ENCODE peak calls at places on chromosomes 3 and 15, in four cellular contexts. B, T, W and F are unnamed samples.

GRCh38 chr3:192731233-192731632 is 3.9 kb upstream of the FGF12 start:
- DNase-seq in T (no peak), W (no peak), B (no peak), F (no peak)

GRCh38 chr3:50759015-50759414 is 84.3 kb downstream of the DOCK3 start:
- DNase-seq in W (no peak), T (no peak), B (no peak), F (no peak)

GRCh38 chr3:52244061-52244628 is 1.4 kb upstream of the PPM1M start:
- DNase-seq in B (peak; percentile 85), W (no peak), T (no peak), F (no peak)

GRCh38 chr3:11661827-11662226 is 18.1 kb upstream of the VGLL4 start:
- DNase-seq in T (no peak), W (no peak), B (no peak), F (no peak)

GRCh38 chr15:89171136-89172072 is 50.0 kb downstream of the RLBP1 start:
- DNase-seq in B (no peak), W (peak; percentile 62), T (peak; percentile 69), F (peak; percentile 79)

GRCh38 chr3:138833908-138834358 is 795 bp downstream of the PIK3CB start:
- DNase-seq in B (no peak), T (no peak), W (no peak), F (no peak)

GRCh38 chr3:186953011-186953487 is 22.7 kb downstream of the ST6GAL1 start:
- DNase-seq in B (no peak), W (no peak), T (no peak), F (no peak)

GRCh38 chr3:160826408-160826807 is 70.4 kb downstream of the PPM1L start:
- DNase-seq in W (no peak), B (no peak), T (no peak), F (no peak)

GRCh38 chr3:156416846-156417581 is 137.9 kb downstream of the SSR3 start:
- DNase-seq in T (no peak), W (no peak), B (no peak), F (no peak)

GRCh38 chr15:30885814-30886213 is 17.9 kb upstream of the FAN1 start:
- DNase-seq in W (peak; percentile 3), B (no peak), T (no peak), F (peak; percentile 7)

GRCh38 chr15:79140846-79141570 is 50.4 kb upstream of the RASGRF1 start:
- DNase-seq in W (no peak), T (no peak), B (no peak), F (no peak)

GRCh38 chr3:195180490-195181106 is 90.4 kb downstream of the XXYLT1 start:
- DNase-seq in W (no peak), B (no peak), T (no peak), F (no peak)

GRCh38 chr15:72604794-72605193 is 49.7 kb upstream of the GOLGA6B start:
- DNase-seq in W (no peak), B (no peak), T (peak; percentile 27), F (peak; percentile 17)

GRCh38 chr3:159814161-159814560 is 174.5 kb upstream of the IL12A start:
- DNase-seq in B (no peak), W (no peak), T (no peak), F (no peak)

GRCh38 chr3:55405436-55405835 is 81.7 kb downstream of the WNT5A start:
- DNase-seq in B (no peak), W (no peak), T (peak; percentile 11), F (peak; percentile 42)

GRCh38 chr3:88203537-88204143 is 53.9 kb downstream of the C3orf38 start:
- DNase-seq in W (peak; percentile 40), B (peak; percentile 24), T (peak; percentile 33), F (peak; percentile 70)

GRCh38 chr3:139835830-139836655 is 98.9 kb upstream of the CLSTN2 start:
- DNase-seq in T (no peak), W (no peak), B (no peak), F (no peak)

GRCh38 chr15:41160639-41161315 is 44.7 kb upstream of the INO80 start:
- DNase-seq in T (no peak), W (no peak), B (no peak), F (no peak)

GRCh38 chr3:124084398-124084881 is 92.5 kb upstream of the ROPN1 start:
- DNase-seq in T (no peak), B (no peak), W (no peak), F (no peak)

GRCh38 chr3:195895900-195896360 is 12.4 kb downstream of the TNK2 start:
- DNase-seq in B (no peak), W (no peak), T (peak; percentile 86), F (peak; percentile 47)

GRCh38 chr3:55322649-55323048 is 164.5 kb downstream of the WNT5A start:
- DNase-seq in T (no peak), B (no peak), W (no peak), F (no peak)

GRCh38 chr15:68620721-68621528 is 42.1 kb downstream of the CORO2B start:
- DNase-seq in T (no peak), W (no peak), B (no peak), F (no peak)

GRCh38 chr3:33131328-33132018 is 17.7 kb downstream of the CRTAP start:
- DNase-seq in W (peak; percentile 66), T (peak; percentile 71), B (no peak), F (peak; percentile 78)

GRCh38 chr15:59249816-59250215 is 43.2 kb downstream of the LDHAL6B start:
- DNase-seq in T (no peak), B (no peak), W (no peak), F (no peak)

GRCh38 chr3:137642305-137642704 is 121.8 kb upstream of the SOX14 start:
- DNase-seq in T (no peak), W (no peak), B (no peak), F (no peak)

GRCh38 chr3:174775603-174776002 is 83.5 kb upstream of the NAALADL2 start:
- DNase-seq in B (no peak), W (no peak), T (no peak), F (peak; percentile 5)

GRCh38 chr3:44948239-44948638 is 27.7 kb downstream of the ZDHHC3 start:
- DNase-seq in B (no peak), W (no peak), T (no peak), F (no peak)

GRCh38 chr3:180961087-180961486 is 28.4 kb downstream of the DNAJC19 start:
- DNase-seq in B (no peak), T (no peak), W (no peak), F (no peak)

GRCh38 chr3:113534365-113534764 is 2.0 kb downstream of the SIDT1 start:
- DNase-seq in T (no peak), W (no peak), B (no peak), F (no peak)

GRCh38 chr15:70528270-70528706 is 235.1 kb downstream of the UACA start:
- DNase-seq in B (peak; percentile 66), T (no peak), W (peak; percentile 66), F (no peak)
- TF ChIP-seq TARDBP in B (no peak), T (no peak), W (no peak), F (no peak)

DNA sequence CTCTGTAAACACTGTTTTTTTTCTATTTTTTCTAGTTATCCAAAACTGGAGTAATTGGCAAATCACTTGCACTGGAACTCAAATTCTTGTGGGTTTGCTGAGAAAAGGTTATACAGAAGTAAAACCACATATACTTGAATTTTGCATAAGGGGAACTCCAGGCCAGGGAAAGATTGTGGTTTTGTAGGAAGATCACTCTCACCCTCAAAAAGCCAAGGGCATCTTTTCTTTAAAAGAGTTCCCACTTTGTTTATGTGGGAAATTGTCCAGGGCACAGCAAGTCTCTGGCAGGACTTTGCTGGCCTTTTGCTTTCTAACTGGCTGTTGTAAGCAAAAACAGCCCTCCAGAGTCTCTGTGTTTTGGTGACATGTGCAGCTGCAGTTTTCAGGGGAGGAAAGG is 340.3 kb upstream of the RBMS3 start:
- DNase-seq in B (peak; percentile 33), T (no peak), W (no peak), F (no peak)
- TF ChIP-seq FOXK2 in B (no peak), T (no peak), W (no peak), F (no peak)

DNA sequence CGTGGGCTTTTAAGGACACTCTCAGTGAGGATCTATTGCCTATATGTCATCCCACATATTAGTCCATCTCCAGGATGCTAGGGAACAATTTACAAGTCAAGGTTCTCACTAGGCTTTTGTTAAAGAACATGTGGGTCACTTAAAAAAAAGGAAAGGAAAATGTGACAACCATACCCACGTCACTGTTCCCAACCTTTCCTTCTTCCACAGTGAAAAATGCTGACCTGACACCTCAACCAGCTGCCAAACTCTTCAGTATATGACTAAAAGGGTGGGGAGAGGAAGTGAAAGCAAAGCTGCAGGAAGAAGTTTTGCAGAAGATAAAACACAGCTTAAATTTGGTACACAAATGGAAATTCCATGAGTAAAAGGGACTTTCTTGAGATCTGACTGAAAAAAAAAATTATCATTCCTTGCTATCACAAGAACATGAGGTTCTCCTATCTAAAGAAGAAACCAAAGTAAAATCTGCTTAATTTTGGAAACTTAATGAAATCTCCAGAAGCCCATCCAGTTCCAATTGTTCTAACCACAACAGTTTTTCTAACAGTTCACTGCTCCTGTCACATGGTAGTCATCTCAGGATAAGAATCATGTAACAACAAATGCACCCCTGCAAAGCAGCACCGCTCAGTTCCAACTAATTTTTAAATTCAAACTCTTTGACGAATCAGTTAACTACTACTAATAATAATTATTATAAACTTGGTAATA is 117.0 kb upstream of the TSPAN3 start:
- DNase-seq in W (no peak), B (peak; percentile 73), T (no peak), F (no peak)
- TF ChIP-seq TARDBP in W (no peak), B (no peak), T (no peak), F (no peak)

GRCh38 chr3:193844472-193844871 is 251.5 kb downstream of the OPA1 start:
- DNase-seq in W (no peak), T (no peak), B (no peak), F (no peak)
- TF ChIP-seq FOXK2 in W (no peak), T (no peak), B (no peak), F (no peak)

DNA sequence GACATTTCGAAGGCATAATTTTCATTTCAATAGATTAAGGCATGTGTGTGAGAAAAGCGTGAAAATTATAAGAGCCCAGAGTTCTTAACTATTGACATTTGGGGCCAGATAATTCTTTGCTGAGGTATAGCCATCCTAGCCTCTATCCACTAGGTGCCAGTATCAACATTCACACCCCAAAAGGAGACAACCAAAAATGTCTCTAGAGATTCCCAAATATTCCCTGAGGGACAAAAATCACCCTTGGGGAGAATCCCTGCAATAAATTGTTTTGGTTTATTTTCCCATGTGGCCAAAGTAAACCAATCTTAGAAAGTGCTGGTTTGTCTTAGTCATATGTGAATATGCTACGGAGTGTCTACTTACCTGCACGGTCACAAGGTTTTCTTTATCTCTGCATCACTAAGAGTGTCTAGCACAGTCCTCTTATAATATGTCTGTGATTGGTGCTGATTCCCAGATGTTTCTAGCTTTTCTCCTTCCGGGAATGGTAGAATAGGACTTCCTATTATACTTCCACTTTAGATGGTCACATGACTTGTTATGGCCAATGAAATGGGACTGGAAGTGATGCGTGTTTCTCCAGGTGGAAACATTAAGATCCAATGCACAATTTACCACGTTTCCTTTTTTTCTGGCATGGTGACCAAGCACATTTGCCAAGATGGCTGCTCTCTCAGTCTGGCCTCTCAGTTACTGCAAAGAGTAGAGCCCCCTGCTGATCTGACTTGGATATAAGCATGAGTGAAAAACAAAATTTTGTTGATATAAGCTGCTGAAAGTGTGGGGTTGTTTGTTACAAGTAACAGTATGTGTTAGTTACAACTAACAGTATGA is 8.0 kb upstream of the KBTBD8 start:
- DNase-seq in B (peak; percentile 40), T (peak; percentile 20), W (peak; percentile 36), F (no peak)
- TF ChIP-seq TARDBP in B (no peak), T (no peak), W (no peak), F (no peak)

DNA sequence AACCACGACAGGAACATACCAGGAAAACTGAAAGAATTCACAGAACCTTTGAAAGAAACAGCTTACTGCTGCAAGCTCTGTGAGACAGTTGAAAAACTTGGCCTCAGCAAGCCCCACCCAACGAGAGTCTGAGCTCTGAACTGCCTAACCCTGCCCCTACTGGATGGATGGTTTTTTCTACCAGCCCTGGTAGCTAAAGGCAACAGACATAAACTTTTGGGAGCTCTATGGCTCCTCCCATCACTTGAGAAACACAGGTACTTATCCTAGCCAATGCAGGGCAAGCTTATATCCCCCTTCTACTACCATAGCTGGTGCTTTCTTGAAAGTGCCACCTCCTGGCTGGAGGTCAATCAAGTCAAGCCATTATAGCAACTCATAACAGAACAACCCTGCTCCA is 471.8 kb downstream of the GRM7 start:
- DNase-seq in W (no peak), B (no peak), T (no peak), F (no peak)
- TF ChIP-seq FOXK2 in W (no peak), B (no peak), T (no peak), F (no peak)